ENCODE peak calls at places on chromosomes 7 and 10, in seven cellular contexts. One of them, this sample, is unnamed.

GRCh38 chr10:63264852-63265617 is 131.9 kb downstream of the NRBF2 start:
- DNase-seq in AG10803: peak
- DNase-seq in OCI-LY7: peak
- DNase-seq in astrocyte of the spinal cord: peak
- DNase-seq in sigmoid colon: no peak
- DNase-seq in NB4: peak
- DNase-seq in CD8-positive, alpha-beta T cell: peak
- DNase-seq in this sample: peak

GRCh38 chr7:135486258-135486657 is 23.6 kb downstream of the CNOT4 start:
- DNase-seq in AG10803: peak
- DNase-seq in OCI-LY7: no peak
- DNase-seq in astrocyte of the spinal cord: peak
- DNase-seq in sigmoid colon: no peak
- DNase-seq in NB4: no peak
- DNase-seq in CD8-positive, alpha-beta T cell: no peak
- DNase-seq in this sample: no peak

GRCh38 chr7:51327287-51327717 is 10.7 kb upstream of the COBL start:
- DNase-seq in AG10803: no peak
- DNase-seq in OCI-LY7: no peak
- DNase-seq in astrocyte of the spinal cord: no peak
- DNase-seq in sigmoid colon: no peak
- DNase-seq in NB4: no peak
- DNase-seq in CD8-positive, alpha-beta T cell: no peak
- DNase-seq in this sample: no peak

GRCh38 chr10:97764519-97764931 is 7.3 kb downstream of the SFRP5 start:
- DNase-seq in AG10803: no peak
- DNase-seq in OCI-LY7: peak
- DNase-seq in astrocyte of the spinal cord: no peak
- DNase-seq in sigmoid colon: no peak
- DNase-seq in NB4: no peak
- DNase-seq in CD8-positive, alpha-beta T cell: no peak
- DNase-seq in this sample: no peak

GRCh38 chr10:129464251-129464650 is 2.8 kb upstream of the MGMT start:
- DNase-seq in AG10803: no peak
- DNase-seq in OCI-LY7: no peak
- DNase-seq in astrocyte of the spinal cord: no peak
- DNase-seq in sigmoid colon: no peak
- DNase-seq in NB4: no peak
- DNase-seq in CD8-positive, alpha-beta T cell: no peak
- DNase-seq in this sample: no peak

GRCh38 chr7:71739520-71740195 is 607.7 kb downstream of the GALNT17 start:
- DNase-seq in AG10803: no peak
- DNase-seq in OCI-LY7: no peak
- DNase-seq in astrocyte of the spinal cord: no peak
- DNase-seq in sigmoid colon: no peak
- DNase-seq in NB4: no peak
- DNase-seq in CD8-positive, alpha-beta T cell: no peak
- DNase-seq in this sample: no peak

GRCh38 chr10:75014516-75015230 is 96.8 kb upstream of the SAMD8 start:
- DNase-seq in AG10803: no peak
- DNase-seq in OCI-LY7: no peak
- DNase-seq in astrocyte of the spinal cord: no peak
- DNase-seq in sigmoid colon: no peak
- DNase-seq in NB4: no peak
- DNase-seq in CD8-positive, alpha-beta T cell: peak
- DNase-seq in this sample: no peak

GRCh38 chr7:17097668-17098297 is 200.7 kb upstream of the AHR start:
- DNase-seq in AG10803: no peak
- DNase-seq in OCI-LY7: no peak
- DNase-seq in astrocyte of the spinal cord: no peak
- DNase-seq in sigmoid colon: no peak
- DNase-seq in NB4: no peak
- DNase-seq in CD8-positive, alpha-beta T cell: no peak
- DNase-seq in this sample: no peak

GRCh38 chr10:117370205-117370604 is 5.0 kb downstream of the PDZD8 start:
- DNase-seq in AG10803: peak
- DNase-seq in OCI-LY7: no peak
- DNase-seq in astrocyte of the spinal cord: peak
- DNase-seq in sigmoid colon: no peak
- DNase-seq in NB4: no peak
- DNase-seq in CD8-positive, alpha-beta T cell: no peak
- DNase-seq in this sample: no peak

GRCh38 chr7:135100856-135101255 is 47.0 kb upstream of the TMEM140 start:
- DNase-seq in AG10803: no peak
- DNase-seq in OCI-LY7: no peak
- DNase-seq in astrocyte of the spinal cord: peak
- DNase-seq in sigmoid colon: no peak
- DNase-seq in NB4: no peak
- DNase-seq in CD8-positive, alpha-beta T cell: no peak
- DNase-seq in this sample: no peak

GRCh38 chr7:37391791-37392672 is 56.6 kb downstream of the ELMO1 start:
- DNase-seq in AG10803: no peak
- DNase-seq in OCI-LY7: no peak
- DNase-seq in astrocyte of the spinal cord: no peak
- DNase-seq in sigmoid colon: no peak
- DNase-seq in NB4: peak
- DNase-seq in CD8-positive, alpha-beta T cell: no peak
- DNase-seq in this sample: no peak

GRCh38 chr10:124636271-124636993 is 107.7 kb downstream of the FAM53B start:
- DNase-seq in AG10803: no peak
- DNase-seq in OCI-LY7: peak
- DNase-seq in astrocyte of the spinal cord: no peak
- DNase-seq in sigmoid colon: no peak
- DNase-seq in NB4: no peak
- DNase-seq in CD8-positive, alpha-beta T cell: peak
- DNase-seq in this sample: no peak

GRCh38 chr7:108078156-108078781 is 51.9 kb downstream of the LAMB4 start:
- DNase-seq in AG10803: no peak
- DNase-seq in OCI-LY7: no peak
- DNase-seq in astrocyte of the spinal cord: no peak
- DNase-seq in sigmoid colon: no peak
- DNase-seq in NB4: no peak
- DNase-seq in CD8-positive, alpha-beta T cell: no peak
- DNase-seq in this sample: no peak

GRCh38 chr10:99983280-99983988 is 26.3 kb downstream of the DNMBP start:
- DNase-seq in AG10803: peak
- DNase-seq in OCI-LY7: peak
- DNase-seq in astrocyte of the spinal cord: peak
- DNase-seq in sigmoid colon: no peak
- DNase-seq in NB4: no peak
- DNase-seq in CD8-positive, alpha-beta T cell: no peak
- DNase-seq in this sample: peak

GRCh38 chr7:129607471-129608120 is 3.9 kb upstream of the NRF1 start:
- DNase-seq in AG10803: peak
- DNase-seq in OCI-LY7: peak
- DNase-seq in astrocyte of the spinal cord: peak
- DNase-seq in sigmoid colon: no peak
- DNase-seq in NB4: peak
- DNase-seq in CD8-positive, alpha-beta T cell: peak
- DNase-seq in this sample: peak

GRCh38 chr7:142960955-142961512 is 1.1 kb downstream of the KEL start:
- DNase-seq in AG10803: no peak
- DNase-seq in OCI-LY7: no peak
- DNase-seq in astrocyte of the spinal cord: no peak
- DNase-seq in sigmoid colon: no peak
- DNase-seq in NB4: no peak
- DNase-seq in CD8-positive, alpha-beta T cell: no peak
- DNase-seq in this sample: peak

GRCh38 chr7:159093351-159093971 is 51.2 kb downstream of the VIPR2 start:
- DNase-seq in AG10803: no peak
- DNase-seq in OCI-LY7: no peak
- DNase-seq in astrocyte of the spinal cord: no peak
- DNase-seq in sigmoid colon: peak
- DNase-seq in NB4: no peak
- DNase-seq in CD8-positive, alpha-beta T cell: peak
- DNase-seq in this sample: no peak

GRCh38 chr7:128203047-128203491 is 38.0 kb upstream of the LEP start:
- DNase-seq in AG10803: no peak
- DNase-seq in OCI-LY7: no peak
- DNase-seq in astrocyte of the spinal cord: no peak
- DNase-seq in sigmoid colon: no peak
- DNase-seq in NB4: no peak
- DNase-seq in CD8-positive, alpha-beta T cell: no peak
- DNase-seq in this sample: no peak

GRCh38 chr10:95423327-95424005 is 132.7 kb upstream of the PDLIM1 start:
- DNase-seq in AG10803: no peak
- DNase-seq in OCI-LY7: no peak
- DNase-seq in astrocyte of the spinal cord: no peak
- DNase-seq in sigmoid colon: peak
- DNase-seq in NB4: no peak
- DNase-seq in CD8-positive, alpha-beta T cell: no peak
- DNase-seq in this sample: no peak

GRCh38 chr7:23654508-23654907 is 25.5 kb upstream of the FAM221A start:
- DNase-seq in AG10803: peak
- DNase-seq in OCI-LY7: peak
- DNase-seq in astrocyte of the spinal cord: no peak
- DNase-seq in sigmoid colon: no peak
- DNase-seq in NB4: peak
- DNase-seq in CD8-positive, alpha-beta T cell: no peak
- DNase-seq in this sample: peak

GRCh38 chr7:105473163-105473562 is 48.9 kb downstream of the PUS7 start:
- DNase-seq in AG10803: peak
- DNase-seq in OCI-LY7: no peak
- DNase-seq in astrocyte of the spinal cord: peak
- DNase-seq in sigmoid colon: no peak
- DNase-seq in NB4: no peak
- DNase-seq in CD8-positive, alpha-beta T cell: no peak
- DNase-seq in this sample: no peak

GRCh38 chr10:58747687-58748086 is 235.0 kb downstream of the BICC1 start:
- DNase-seq in AG10803: no peak
- DNase-seq in OCI-LY7: no peak
- DNase-seq in astrocyte of the spinal cord: no peak
- DNase-seq in sigmoid colon: no peak
- DNase-seq in NB4: no peak
- DNase-seq in CD8-positive, alpha-beta T cell: no peak
- DNase-seq in this sample: no peak

GRCh38 chr7:121401896-121402295 is 5.8 kb upstream of the FAM3C start:
- DNase-seq in AG10803: peak
- DNase-seq in OCI-LY7: no peak
- DNase-seq in astrocyte of the spinal cord: no peak
- DNase-seq in sigmoid colon: no peak
- DNase-seq in NB4: no peak
- DNase-seq in CD8-positive, alpha-beta T cell: no peak
- DNase-seq in this sample: no peak

GRCh38 chr10:100340948-100341847 is 5.8 kb upstream of the SCD start:
- DNase-seq in AG10803: no peak
- DNase-seq in OCI-LY7: no peak
- DNase-seq in astrocyte of the spinal cord: peak
- DNase-seq in sigmoid colon: peak
- DNase-seq in NB4: no peak
- DNase-seq in CD8-positive, alpha-beta T cell: no peak
- DNase-seq in this sample: no peak

GRCh38 chr7:140176271-140176701 is 497 bp downstream of the KDM7A start:
- DNase-seq in AG10803: no peak
- DNase-seq in OCI-LY7: peak
- DNase-seq in astrocyte of the spinal cord: no peak
- DNase-seq in sigmoid colon: no peak
- DNase-seq in NB4: peak
- DNase-seq in CD8-positive, alpha-beta T cell: peak
- DNase-seq in this sample: no peak

GRCh38 chr7:158008267-158008666 is 579.4 kb downstream of the PTPRN2 start:
- DNase-seq in AG10803: no peak
- DNase-seq in OCI-LY7: no peak
- DNase-seq in astrocyte of the spinal cord: no peak
- DNase-seq in sigmoid colon: no peak
- DNase-seq in NB4: no peak
- DNase-seq in CD8-positive, alpha-beta T cell: no peak
- DNase-seq in this sample: no peak
- TF ChIP-seq CTCF in AG10803: no peak
- TF ChIP-seq CTCF in OCI-LY7: no peak
- TF ChIP-seq CTCF in astrocyte of the spinal cord: no peak
- TF ChIP-seq CTCF in sigmoid colon: no peak
- TF ChIP-seq CTCF in NB4: no peak
- TF ChIP-seq CTCF in CD8-positive, alpha-beta T cell: no peak
- TF ChIP-seq CTCF in this sample: no peak

GRCh38 chr10:96743988-96744585 is 23.8 kb upstream of the PIK3AP1 start:
- DNase-seq in AG10803: peak
- DNase-seq in OCI-LY7: peak
- DNase-seq in astrocyte of the spinal cord: peak
- DNase-seq in sigmoid colon: no peak
- DNase-seq in NB4: peak
- DNase-seq in CD8-positive, alpha-beta T cell: no peak
- DNase-seq in this sample: no peak
- TF ChIP-seq CTCF in AG10803: peak
- TF ChIP-seq CTCF in OCI-LY7: peak
- TF ChIP-seq CTCF in astrocyte of the spinal cord: peak
- TF ChIP-seq CTCF in sigmoid colon: no peak
- TF ChIP-seq CTCF in NB4: peak
- TF ChIP-seq CTCF in CD8-positive, alpha-beta T cell: no peak
- TF ChIP-seq CTCF in this sample: no peak

DNA sequence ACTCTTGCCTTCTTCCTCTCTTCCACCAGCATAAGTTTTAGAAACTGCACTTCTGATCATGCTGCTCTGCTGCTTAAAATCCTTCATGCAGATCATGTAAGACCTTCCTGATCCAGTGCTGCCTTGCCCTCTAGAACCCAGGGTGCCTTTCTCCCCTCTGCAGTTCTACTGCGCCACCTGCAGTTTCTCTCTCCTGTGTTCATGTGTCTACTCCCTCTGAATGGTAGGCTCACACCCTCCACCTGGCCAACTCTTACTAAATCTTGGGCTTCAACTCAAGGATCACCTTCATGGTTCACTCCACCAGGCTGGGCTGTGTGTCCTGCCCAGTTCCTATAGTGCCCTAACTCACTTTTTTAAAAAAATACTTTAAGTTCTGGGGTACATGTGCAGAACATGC is 174.6 kb upstream of the ITGB1 start:
- DNase-seq in AG10803: no peak
- DNase-seq in OCI-LY7: peak
- DNase-seq in astrocyte of the spinal cord: no peak
- DNase-seq in sigmoid colon: no peak
- DNase-seq in NB4: no peak
- DNase-seq in CD8-positive, alpha-beta T cell: no peak
- DNase-seq in this sample: peak
- TF ChIP-seq CTCF in AG10803: no peak
- TF ChIP-seq CTCF in OCI-LY7: peak
- TF ChIP-seq CTCF in astrocyte of the spinal cord: no peak
- TF ChIP-seq CTCF in sigmoid colon: no peak
- TF ChIP-seq CTCF in NB4: no peak
- TF ChIP-seq CTCF in CD8-positive, alpha-beta T cell: no peak
- TF ChIP-seq CTCF in this sample: peak

GRCh38 chr7:30907527-30908267 is 4.0 kb upstream of the AQP1 start:
- DNase-seq in AG10803: peak
- DNase-seq in OCI-LY7: no peak
- DNase-seq in astrocyte of the spinal cord: no peak
- DNase-seq in sigmoid colon: no peak
- DNase-seq in NB4: no peak
- DNase-seq in CD8-positive, alpha-beta T cell: no peak
- DNase-seq in this sample: no peak

GRCh38 chr7:30906520-30907240 is 5.0 kb upstream of the AQP1 start:
- DNase-seq in AG10803: peak
- DNase-seq in OCI-LY7: no peak
- DNase-seq in astrocyte of the spinal cord: no peak
- DNase-seq in sigmoid colon: no peak
- DNase-seq in NB4: no peak
- DNase-seq in CD8-positive, alpha-beta T cell: no peak
- DNase-seq in this sample: no peak

GRCh38 chr7:30910369-30911073 is 1.1 kb upstream of the AQP1 start:
- DNase-seq in AG10803: no peak
- DNase-seq in OCI-LY7: no peak
- DNase-seq in astrocyte of the spinal cord: no peak
- DNase-seq in sigmoid colon: no peak
- DNase-seq in NB4: no peak
- DNase-seq in CD8-positive, alpha-beta T cell: no peak
- DNase-seq in this sample: no peak

GRCh38 chr7:30909431-30909830 is 2.2 kb upstream of the AQP1 start:
- DNase-seq in AG10803: no peak
- DNase-seq in OCI-LY7: no peak
- DNase-seq in astrocyte of the spinal cord: no peak
- DNase-seq in sigmoid colon: no peak
- DNase-seq in NB4: no peak
- DNase-seq in CD8-positive, alpha-beta T cell: no peak
- DNase-seq in this sample: no peak

GRCh38 chr7:30908681-30909080 is 3.0 kb upstream of the AQP1 start:
- DNase-seq in AG10803: no peak
- DNase-seq in OCI-LY7: no peak
- DNase-seq in astrocyte of the spinal cord: no peak
- DNase-seq in sigmoid colon: no peak
- DNase-seq in NB4: no peak
- DNase-seq in CD8-positive, alpha-beta T cell: no peak
- DNase-seq in this sample: no peak
- TF ChIP-seq CTCF in AG10803: no peak
- TF ChIP-seq CTCF in OCI-LY7: no peak
- TF ChIP-seq CTCF in astrocyte of the spinal cord: peak
- TF ChIP-seq CTCF in sigmoid colon: no peak
- TF ChIP-seq CTCF in NB4: no peak
- TF ChIP-seq CTCF in CD8-positive, alpha-beta T cell: no peak
- TF ChIP-seq CTCF in this sample: no peak